ENCODE peak calls at places on chromosomes 1 and 21, in nine cellular contexts. J is choroid plexus epithelial cell, Z is IMR-90, A is fibroblast of mammary gland, K is fibroblast of pulmonary artery, G is BE2C, T is AG09319, O is left lung, I is ascending aorta. B is an unnamed sample.

GRCh38 chr21:36072453-36073167 is 2.8 kb downstream of the CBR1 start:
- DNase-seq in O (no peak), A (no peak), Z (no peak), K (no peak), T (no peak), G (no peak), I (no peak), J (no peak), B (no peak)

GRCh38 chr1:95035536-95035935 is 37.2 kb downstream of the ALG14 start:
- DNase-seq in O (no peak), I (no peak), Z (peak; percentile 97), K (peak; percentile 91), T (peak; percentile 72), J (peak; percentile 90), A (peak; percentile 95), G (no peak), B (no peak)

GRCh38 chr1:153032677-153033308 is 1.8 kb downstream of the SPRR1B start:
- DNase-seq in J (peak; percentile 1), A (peak; percentile 66), O (no peak), I (no peak), K (peak; percentile 11), Z (peak; percentile 48), G (no peak), T (no peak), B (no peak)

GRCh38 chr1:9269078-9269501 is 23.6 kb upstream of the SPSB1 start:
- DNase-seq in I (no peak), A (no peak), Z (no peak), T (no peak), O (no peak), G (no peak), K (no peak), J (no peak), B (no peak)

GRCh38 chr1:196115641-196116040 is 492.6 kb downstream of the KCNT2 start:
- DNase-seq in K (peak; percentile 70), T (no peak), G (no peak), O (no peak), A (peak; percentile 52), I (peak; percentile 79), J (peak; percentile 79), Z (peak; percentile 70), B (no peak)

GRCh38 chr1:206551985-206552325 is 44.6 kb downstream of the RASSF5 start:
- DNase-seq in I (no peak), A (no peak), Z (no peak), G (no peak), O (no peak), K (no peak), J (no peak), T (no peak), B (no peak)

GRCh38 chr1:1833916-1834325 is 55.7 kb upstream of the NADK start:
- DNase-seq in A (peak; percentile 69), T (no peak), G (peak; percentile 68), O (no peak), K (no peak), I (no peak), J (peak; percentile 71), Z (peak; percentile 12), B (no peak)

GRCh38 chr1:165449121-165449520 is 4.2 kb upstream of the RXRG start:
- DNase-seq in K (no peak), O (no peak), Z (no peak), G (no peak), J (no peak), A (no peak), T (no peak), I (no peak), B (no peak)

GRCh38 chr1:86641318-86641717 is 63.1 kb upstream of the SH3GLB1 start:
- DNase-seq in K (no peak), I (no peak), T (no peak), A (no peak), G (no peak), O (no peak), Z (no peak), J (no peak), B (no peak)

GRCh38 chr1:41327383-41327999 is 33.7 kb upstream of the FOXO6 start:
- DNase-seq in A (no peak), J (no peak), O (no peak), Z (no peak), I (no peak), K (no peak), G (no peak), T (no peak), B (no peak)
- TF ChIP-seq CTCF in A (no peak), J (no peak), O (no peak), Z (no peak), I (no peak), K (no peak), G (no peak), T (no peak), B (no peak)

DNA sequence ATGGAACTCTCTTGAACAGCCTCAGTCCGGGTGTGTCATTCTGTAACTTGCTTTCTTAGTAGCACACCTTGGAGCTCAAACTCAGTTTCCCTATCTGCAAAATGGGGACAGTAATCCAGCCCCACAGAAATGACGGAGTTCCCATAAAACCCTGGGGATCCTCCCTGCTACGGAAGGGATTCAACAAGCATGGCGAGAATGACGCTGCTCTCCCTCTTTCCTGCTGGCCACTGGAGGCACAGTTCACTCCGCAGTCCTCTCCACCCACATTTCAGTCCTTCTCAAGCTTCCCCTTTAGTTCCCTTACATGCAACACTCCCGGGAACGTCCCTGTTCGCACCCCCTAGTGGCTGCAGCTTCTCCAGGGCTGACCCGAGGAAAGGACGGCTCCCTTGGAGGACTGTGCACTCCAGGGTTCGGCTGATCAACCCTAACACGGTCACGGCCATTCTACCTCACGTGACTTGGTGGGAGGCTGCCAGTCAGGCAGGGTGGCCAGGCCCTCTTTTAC is 20.6 kb downstream of the RUNX3 start:
- DNase-seq in A (peak; percentile 89), Z (peak; percentile 61), J (peak; percentile 89), K (peak; percentile 85), T (no peak), G (peak; percentile 32), O (peak; percentile 80), I (peak; percentile 69), B (peak; percentile 51)
- TF ChIP-seq CTCF in A (peak; percentile 73), Z (peak; percentile 48), J (peak; percentile 85), K (peak; percentile 72), T (peak; percentile 41), G (peak; percentile 42), O (peak; percentile 45), I (peak; percentile 16), B (peak; percentile 65)

GRCh38 chr21:15743593-15743992 is 13.8 kb downstream of the USP25 start:
- DNase-seq in J (no peak), K (no peak), O (no peak), I (no peak), Z (no peak), T (no peak), G (no peak), A (no peak), B (no peak)
- TF ChIP-seq CTCF in J (no peak), K (no peak), O (no peak), I (no peak), Z (no peak), T (no peak), G (no peak), A (no peak), B (no peak)

GRCh38 chr1:117201808-117202207 is 8.9 kb downstream of the VTCN1 start:
- DNase-seq in J (no peak), K (no peak), G (no peak), O (no peak), Z (no peak), I (no peak), A (no peak), T (no peak), B (no peak)
- TF ChIP-seq CTCF in J (no peak), K (no peak), G (no peak), O (no peak), Z (no peak), I (no peak), A (no peak), T (no peak), B (no peak)

B was measured in progenitor cell of endocrine pancreas.